ENCODE peak calls at places on chromosomes 2 and 18, in seven cellular contexts. N is transverse colon, Z is prostate gland, C is IMR-90, Q is Peyer's patch, X is HepG2, B is adrenal gland. U is an unnamed sample.

GRCh38 chr18:11570770-11571169 is 38.6 kb upstream of the SLC35G4 start:
- DNase-seq in N (no peak), Z (no peak), C (peak), Q (no peak), X (no peak), B (no peak), U (no peak)

GRCh38 chr2:55810621-55811020 is 113.0 kb downstream of the EFEMP1 start:
- DNase-seq in N (no peak), Z (peak), C (no peak), Q (no peak), X (no peak), B (no peak), U (no peak)

GRCh38 chr18:48028081-48028480 is 97.6 kb upstream of the SMAD2 start:
- DNase-seq in N (no peak), Z (no peak), C (no peak), Q (no peak), X (no peak), B (no peak), U (no peak)

GRCh38 chr2:156891609-156892008 is 365.9 kb upstream of the GALNT5 start:
- DNase-seq in N (no peak), Z (no peak), C (no peak), Q (no peak), X (no peak), B (no peak), U (no peak)

GRCh38 chr2:46171996-46172546 is 125.1 kb upstream of the EPAS1 start:
- DNase-seq in N (no peak), Z (no peak), C (no peak), Q (no peak), X (peak), B (no peak), U (no peak)

GRCh38 chr2:233966388-233966787 is 49.2 kb downstream of the TRPM8 start:
- DNase-seq in N (no peak), Z (no peak), C (peak), Q (no peak), X (no peak), B (no peak), U (no peak)

GRCh38 chr2:235856151-235856819 is 311.9 kb downstream of the GBX2 start:
- DNase-seq in N (no peak), Z (no peak), C (peak), Q (no peak), X (no peak), B (no peak), U (no peak)

GRCh38 chr2:226649201-226649600 is 150.4 kb downstream of the IRS1 start:
- DNase-seq in N (no peak), Z (no peak), C (no peak), Q (no peak), X (no peak), B (no peak), U (no peak)

GRCh38 chr2:31580321-31581117 is at the start of gene SRD5A2:
- DNase-seq in N (no peak), Z (no peak), C (no peak), Q (no peak), X (no peak), B (no peak), U (peak)

GRCh38 chr18:56086786-56087185 is 498.8 kb upstream of the TCF4 start:
- DNase-seq in N (no peak), Z (no peak), C (no peak), Q (no peak), X (no peak), B (no peak), U (no peak)

GRCh38 chr2:73851274-73851673 is 22.5 kb downstream of the STAMBP start:
- DNase-seq in N (peak), Z (no peak), C (no peak), Q (no peak), X (no peak), B (no peak), U (no peak)

GRCh38 chr2:17541514-17541950 is 1.0 kb downstream of the VSNL1 start:
- DNase-seq in N (no peak), Z (no peak), C (no peak), Q (no peak), X (no peak), B (no peak), U (no peak)

GRCh38 chr2:17540813-17541513 is 467 bp downstream of the VSNL1 start:
- DNase-seq in N (no peak), Z (no peak), C (no peak), Q (no peak), X (no peak), B (no peak), U (no peak)

GRCh38 chr2:17538844-17539554 is 1.5 kb upstream of the VSNL1 start:
- DNase-seq in N (peak), Z (peak), C (peak), Q (no peak), X (peak), B (peak), U (peak)

GRCh38 chr2:17539596-17539992 is 902 bp upstream of the VSNL1 start:
- DNase-seq in N (peak), Z (no peak), C (no peak), Q (no peak), X (peak), B (no peak), U (no peak)

GRCh38 chr2:17539993-17540812 is at the start of gene VSNL1:
- DNase-seq in N (peak), Z (peak), C (peak), Q (peak), X (peak), B (peak), U (peak)
- TF ChIP-seq POLR2A in N (peak), Z (peak), C (no peak), Q (no peak), X (peak), B (peak), U (no peak)

DNA sequence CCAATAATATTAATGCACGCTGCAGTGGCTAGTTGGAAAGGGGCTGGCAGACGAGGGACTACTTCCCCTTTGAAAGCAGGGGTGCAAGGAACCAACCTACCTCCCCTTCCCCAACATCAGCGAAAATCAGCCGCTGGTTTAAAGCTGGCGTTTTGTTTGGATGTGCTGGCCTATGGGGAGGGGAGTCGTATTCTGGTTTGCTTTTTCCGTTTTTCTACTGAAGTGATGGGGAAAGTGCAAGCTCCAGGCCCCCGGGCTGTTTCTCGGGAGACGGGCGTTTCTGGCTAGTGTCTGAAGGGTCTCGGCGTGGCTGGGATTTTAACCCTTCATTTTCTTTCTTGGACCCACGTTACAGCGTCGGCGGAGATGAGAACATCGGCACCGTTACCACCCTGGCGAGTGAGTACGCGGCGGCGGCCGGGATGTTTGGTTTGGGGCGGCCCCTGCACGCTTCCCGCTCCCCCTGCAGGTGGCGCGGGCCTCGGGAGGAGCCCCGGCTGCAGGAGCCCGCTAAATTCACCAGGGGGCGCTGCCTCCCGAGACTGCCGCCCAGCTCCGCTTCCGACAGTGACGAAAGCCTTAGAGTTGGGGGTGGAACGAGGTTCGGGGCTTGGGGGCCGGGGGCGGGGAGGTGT is 70.7 kb downstream of the PLB1 start:
- DNase-seq in N (peak), Z (peak), C (peak), Q (peak), X (peak), B (peak), U (peak)
- H3K27ac ChIP-seq in N (peak), Z (peak), C (peak), Q (peak), X (no peak), B (peak), U (peak)

GRCh38 chr2:85264471-85264870 is 63.3 kb downstream of the TGOLN2 start:
- DNase-seq in N (no peak), Z (no peak), C (peak), Q (no peak), X (no peak), B (no peak), U (no peak)
- TF ChIP-seq POLR2A in N (no peak), Z (no peak), C (no peak), Q (no peak), X (no peak), B (no peak), U (no peak)

GRCh38 chr2:199838399-199838798 is 12.6 kb downstream of the FTCDNL1 start:
- DNase-seq in N (no peak), Z (no peak), C (no peak), Q (no peak), X (no peak), B (no peak), U (no peak)
- H3K27ac ChIP-seq in N (no peak), Z (no peak), C (no peak), Q (no peak), X (no peak), B (no peak), U (no peak)

GRCh38 chr2:60553992-60554648 is 666 bp upstream of the BCL11A start:
- DNase-seq in N (peak), Z (peak), C (no peak), Q (peak), X (no peak), B (no peak), U (no peak)

GRCh38 chr2:60556441-60556997 is 3.1 kb upstream of the BCL11A start:
- DNase-seq in N (peak), Z (no peak), C (no peak), Q (peak), X (no peak), B (no peak), U (no peak)

GRCh38 chr2:60555794-60556161 is 2.3 kb upstream of the BCL11A start:
- DNase-seq in N (no peak), Z (no peak), C (no peak), Q (no peak), X (no peak), B (no peak), U (no peak)

GRCh38 chr2:60554649-60555065 is 1.2 kb upstream of the BCL11A start:
- DNase-seq in N (peak), Z (no peak), C (no peak), Q (no peak), X (no peak), B (no peak), U (no peak)

DNA sequence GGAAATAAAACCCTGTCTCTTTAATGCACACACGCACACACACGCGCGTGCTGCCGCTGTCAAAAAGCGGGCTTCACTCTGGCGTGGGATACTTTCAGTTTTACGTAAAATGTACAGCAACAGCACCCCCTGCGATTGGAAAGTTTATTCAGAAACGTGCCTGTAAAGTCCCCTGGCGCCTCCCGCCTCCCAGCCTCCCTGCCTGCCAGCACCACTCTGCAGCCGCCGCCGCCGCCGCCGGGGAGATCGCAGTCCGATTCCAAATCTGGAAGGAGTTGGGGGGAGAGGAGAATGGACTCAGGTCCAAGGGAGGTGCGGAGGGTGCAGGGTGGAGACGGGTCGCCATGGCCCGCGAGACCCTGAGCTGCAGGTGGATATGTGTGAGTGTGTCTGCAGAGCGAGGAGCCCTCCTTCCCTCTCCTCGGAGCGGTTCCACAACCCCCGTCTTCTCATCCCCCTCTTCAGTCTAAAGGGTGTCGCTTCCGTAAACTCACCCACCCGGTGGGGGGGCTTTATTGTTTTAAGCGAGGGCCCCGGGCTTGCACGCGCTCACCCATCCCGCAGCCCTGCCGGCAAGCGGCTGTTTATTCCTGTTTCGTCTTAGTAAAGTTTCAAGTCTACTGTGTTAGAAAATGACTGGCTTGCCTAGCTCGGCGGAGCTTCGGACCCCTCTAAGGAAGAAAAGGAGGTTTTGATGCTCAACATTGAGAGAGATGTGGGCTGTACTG is 1.8 kb upstream of the BCL11A start:
- DNase-seq in N (peak), Z (peak), C (peak), Q (peak), X (peak), B (peak), U (peak)
- TF ChIP-seq POLR2A in N (peak), Z (peak), C (no peak), Q (peak), X (no peak), B (peak), U (no peak)

U was measured in testis.